ENCODE peak calls at places on chromosomes 11 and 22, in ten cellular contexts. C, V, T, F, S, A, W, H, R and E are unnamed samples.
A peak's percentile ranks its signal among the peaks of the same experiment; 100 is the strongest.

GRCh38 chr11:33735166-33735425 is 1.1 kb downstream of the CD59 start:
- DNase-seq in F (no peak), S (no peak), V (no peak), A (no peak), C (no peak), H (no peak), W (no peak), T (peak; percentile 32), R (no peak), E (no peak)

GRCh38 chr11:118917488-118918127 is 8.1 kb downstream of the BCL9L start:
- DNase-seq in C (no peak), H (peak; percentile 91), V (peak; percentile 68), T (peak; percentile 54), R (no peak), A (no peak), S (peak; percentile 95), F (peak; percentile 89), W (no peak), E (peak; percentile 78)

GRCh38 chr11:70532728-70533127 is 134.4 kb downstream of the CTTN start:
- DNase-seq in H (peak; percentile 28), S (no peak), A (no peak), F (no peak), T (no peak), V (no peak), C (no peak), W (peak; percentile 19), R (no peak), E (no peak)

GRCh38 chr11:8036002-8036802 is 44.8 kb upstream of the TUB start:
- DNase-seq in W (no peak), H (no peak), R (peak; percentile 74), A (no peak), C (peak; percentile 7), S (no peak), F (no peak), T (no peak), V (no peak), E (no peak)

GRCh38 chr11:17432041-17432440 is 43.6 kb upstream of the KCNJ11 start:
- DNase-seq in H (no peak), T (no peak), C (no peak), V (no peak), R (no peak), F (no peak), A (no peak), W (no peak), S (no peak), E (no peak)

GRCh38 chr11:30411383-30411782 is 88.5 kb downstream of the ARL14EP start:
- DNase-seq in F (no peak), S (no peak), T (no peak), H (peak; percentile 0), A (no peak), W (no peak), R (no peak), C (no peak), V (no peak), E (no peak)

GRCh38 chr11:2163428-2163978 is 2.5 kb upstream of the INS start:
- DNase-seq in R (no peak), W (no peak), H (no peak), C (no peak), V (no peak), F (no peak), A (no peak), T (no peak), S (no peak), E (no peak)

GRCh38 chr11:76666408-76666807 is 4.1 kb downstream of the LRRC32 start:
- DNase-seq in S (peak; percentile 69), C (no peak), A (no peak), H (peak; percentile 46), T (no peak), F (peak; percentile 54), W (peak; percentile 76), V (peak; percentile 23), R (peak; percentile 84), E (no peak)

GRCh38 chr11:2940930-2941821 is 12.0 kb upstream of the PHLDA2 start:
- DNase-seq in H (no peak), A (no peak), W (peak; percentile 71), C (peak; percentile 85), F (no peak), R (no peak), V (no peak), S (peak; percentile 67), T (peak; percentile 88), E (no peak)

GRCh38 chr11:87840786-87841185 is 334.5 kb downstream of the RAB38 start:
- DNase-seq in A (no peak), R (no peak), H (no peak), W (no peak), T (no peak), F (no peak), V (no peak), C (no peak), S (no peak), E (no peak)

GRCh38 chr11:110479070-110479444 is 49.3 kb downstream of the FDX1 start:
- DNase-seq in R (no peak), T (no peak), C (no peak), V (no peak), W (no peak), H (no peak), F (no peak), S (no peak), A (no peak), E (no peak)

GRCh38 chr22:32920032-32920628 is 118.6 kb downstream of the TIMP3 start:
- DNase-seq in T (peak; percentile 26), H (peak; percentile 33), F (peak; percentile 85), W (no peak), C (no peak), A (no peak), S (peak; percentile 84), R (peak; percentile 81), V (peak; percentile 69), E (peak; percentile 40)

GRCh38 chr11:78961186-78961782 is 386.6 kb upstream of the NARS2 start:
- DNase-seq in F (no peak), R (no peak), H (peak; percentile 46), S (no peak), C (peak; percentile 28), W (no peak), A (no peak), V (no peak), T (peak; percentile 51), E (no peak)

GRCh38 chr11:47430524-47430923 is 4.3 kb upstream of the PSMC3 start:
- DNase-seq in W (no peak), V (no peak), H (no peak), T (no peak), R (no peak), S (no peak), F (no peak), A (no peak), C (no peak), E (no peak)

GRCh38 chr11:1888811-1889526 is 2.7 kb downstream of the PRR33 start:
- DNase-seq in T (no peak), V (peak; percentile 12), H (no peak), S (no peak), A (no peak), W (peak; percentile 84), F (no peak), C (peak; percentile 42), R (no peak), E (peak; percentile 38)

GRCh38 chr11:1888347-1888753 is 3.3 kb downstream of the PRR33 start:
- DNase-seq in C (no peak), W (peak; percentile 58), S (peak; percentile 63), V (no peak), H (no peak), R (peak; percentile 83), T (no peak), F (no peak), A (no peak), E (no peak)

GRCh38 chr11:113114452-113115027 is 153.3 kb downstream of the NCAM1 start:
- DNase-seq in H (peak; percentile 8), S (peak; percentile 71), V (no peak), F (peak; percentile 60), T (peak; percentile 64), R (no peak), W (peak; percentile 64), C (peak; percentile 80), A (no peak), E (peak; percentile 48)

GRCh38 chr22:42945736-42946135 is 69.2 kb downstream of the PACSIN2 start:
- DNase-seq in R (no peak), T (no peak), F (no peak), W (no peak), V (no peak), H (no peak), A (no peak), C (no peak), S (no peak), E (no peak)
- H3K4me1 ChIP-seq in R (peaks cover 77% of the 10 kb centered on the region), T (peaks cover 69% of the 10 kb centered on the region), F (no peaks in the 10 kb centered on the region), W (peaks cover 87% of the 10 kb centered on the region), V (peaks cover 87% of the 10 kb centered on the region), H (peaks cover 15% of the 10 kb centered on the region), A (peaks cover 71% of the 10 kb centered on the region), C (peaks cover 80% of the 10 kb centered on the region), S (peaks cover 66% of the 10 kb centered on the region), E (peaks cover 75% of the 10 kb centered on the region)

DNA sequence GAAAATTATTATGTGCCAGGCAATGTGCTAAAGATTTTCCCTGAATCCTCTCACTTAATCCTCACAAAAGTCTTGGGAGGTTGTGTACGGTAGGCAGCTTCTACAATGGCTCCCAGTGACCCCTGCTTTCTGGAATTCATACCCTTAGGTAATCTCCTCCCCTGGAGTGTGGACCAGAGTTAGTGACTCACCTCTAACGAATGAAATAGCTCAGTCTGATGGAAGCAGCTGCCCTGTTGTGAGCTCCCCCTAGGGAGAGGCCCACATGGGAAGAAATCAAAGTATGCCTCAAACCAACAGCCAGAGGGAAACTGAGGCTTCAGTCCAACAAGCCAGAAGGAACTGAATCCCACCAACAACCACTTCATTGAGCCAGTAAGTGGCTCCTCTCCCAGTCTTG is 99.0 kb upstream of the ISX start:
- DNase-seq in A (peak; percentile 1), S (no peak), F (no peak), H (no peak), T (no peak), V (no peak), W (no peak), R (no peak), C (no peak), E (no peak)
- TF ChIP-seq POLR2A in A (no peak), S (no peak), F (no peak), H (no peak), T (no peak), V (no peak), W (no peak), R (no peak), C (no peak), E (no peak)

DNA sequence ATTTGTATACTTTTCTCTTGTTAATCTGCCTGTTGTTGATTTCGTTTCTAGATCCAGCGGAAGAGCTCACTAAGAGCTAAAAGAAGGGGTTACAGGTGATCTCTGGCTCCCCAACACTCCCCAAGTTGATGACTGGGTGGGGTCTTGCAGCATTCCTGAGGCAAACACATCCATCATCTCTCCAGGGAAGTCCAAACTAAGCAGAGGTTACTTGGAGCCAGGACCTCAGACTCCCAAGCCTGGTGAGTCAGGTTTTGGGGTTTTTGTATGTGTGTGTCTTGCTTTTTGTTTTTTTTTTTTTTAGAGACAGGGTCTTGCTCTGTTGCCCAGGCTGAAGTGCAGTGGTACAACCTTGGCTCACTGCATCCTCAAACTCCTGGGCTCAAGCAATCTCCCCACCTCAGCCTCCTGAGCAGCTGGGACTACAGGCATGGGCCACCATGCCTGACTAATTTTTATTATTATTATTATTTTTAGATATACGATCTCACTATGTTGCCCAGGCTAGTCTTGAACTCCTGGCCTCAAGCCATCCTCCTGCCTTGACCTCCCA is 11.5 kb upstream of the RPS3 start:
- DNase-seq in F (no peak), V (no peak), A (no peak), W (no peak), T (no peak), S (no peak), R (no peak), H (no peak), C (no peak), E (no peak)
- H3K4me1 ChIP-seq in F (no peaks in the 10 kb centered on the region), V (peaks cover 16% of the 10 kb centered on the region), A (peaks cover 47% of the 10 kb centered on the region), W (peaks cover 8% of the 10 kb centered on the region), T (peaks cover 6% of the 10 kb centered on the region), S (peaks cover 9% of the 10 kb centered on the region), R (peaks cover 9% of the 10 kb centered on the region), H (peaks cover 4% of the 10 kb centered on the region), C (peaks cover 27% of the 10 kb centered on the region), E (peaks cover 6% of the 10 kb centered on the region)

GRCh38 chr11:457071-457760 is 7.1 kb downstream of the PTDSS2 start:
- DNase-seq in R (no peak), W (peak; percentile 31), F (no peak), C (no peak), S (no peak), H (no peak), T (no peak), V (no peak), A (no peak), E (no peak)
- TF ChIP-seq POLR2A in R (no peak), W (no peak), F (no peak), C (no peak), S (no peak), H (no peak), T (no peak), V (no peak), A (no peak), E (no peak)